ENCODE peak calls at places on chromosomes 2 and 18, in five cellular contexts. H is body of pancreas, I is A549, A is esophagus squamous epithelium, J is AG10803. X is an unnamed sample.

GRCh38 chr2:134838143-134838620 is at the start of gene ACMSD:
- DNase-seq in H (no peak), I (no peak), A (no peak), J (no peak), X (no peak)

GRCh38 chr2:159202568-159203071 is 83.9 kb downstream of the WDSUB1 start:
- DNase-seq in H (peak; percentile 84), I (peak; percentile 24), A (no peak), J (peak; percentile 100), X (no peak)

GRCh38 chr2:164044637-164045036 is 308.8 kb upstream of the FIGN start:
- DNase-seq in H (no peak), I (no peak), A (no peak), J (no peak), X (no peak)

GRCh38 chr2:161870531-161870930 is 203.5 kb downstream of the DPP4 start:
- DNase-seq in H (no peak), I (no peak), A (no peak), J (no peak), X (no peak)

GRCh38 chr18:62564044-62564443 is 41.2 kb downstream of the ZCCHC2 start:
- DNase-seq in H (no peak), I (no peak), A (no peak), J (no peak), X (no peak)

GRCh38 chr2:133821107-133821760 is 253.0 kb upstream of the NCKAP5 start:
- DNase-seq in H (no peak), I (no peak), A (no peak), J (peak; percentile 52), X (no peak)

GRCh38 chr18:79936641-79937040 is 14.8 kb downstream of the SLC66A2 start:
- DNase-seq in H (no peak), I (no peak), A (no peak), J (no peak), X (no peak)

GRCh38 chr2:127563458-127564428 is 28.3 kb downstream of the MYO7B start:
- DNase-seq in H (no peak), I (no peak), A (no peak), J (no peak), X (no peak)

GRCh38 chr18:32956591-32957310 is 183.9 kb upstream of the KLHL14 start:
- DNase-seq in H (peak; percentile 10), I (no peak), A (no peak), J (peak; percentile 7), X (no peak)

GRCh38 chr2:121197369-121198091 is 87.5 kb downstream of the TFCP2L1 start:
- DNase-seq in H (peak; percentile 74), I (peak; percentile 23), A (peak; percentile 6), J (peak; percentile 72), X (no peak)

GRCh38 chr2:233129351-233129978 is 69.3 kb downstream of the INPP5D start:
- DNase-seq in H (no peak), I (no peak), A (no peak), J (no peak), X (peak; percentile 41)

GRCh38 chr2:69770193-69770702 is 28.3 kb downstream of the ANXA4 start:
- DNase-seq in H (peak; percentile 27), I (peak; percentile 77), A (no peak), J (peak; percentile 85), X (no peak)

GRCh38 chr2:225581906-225582305 is 182.4 kb downstream of the NYAP2 start:
- DNase-seq in H (no peak), I (no peak), A (no peak), J (no peak), X (no peak)

GRCh38 chr2:10935953-10936942 is 24.5 kb downstream of the KCNF1 start:
- DNase-seq in H (peak; percentile 25), I (peak; percentile 99), A (no peak), J (peak; percentile 93), X (peak; percentile 40)

GRCh38 chr2:54979645-54980044 is 70.6 kb downstream of the RTN4 start:
- DNase-seq in H (peak; percentile 91), I (no peak), A (no peak), J (peak; percentile 49), X (no peak)

GRCh38 chr2:231600619-231601355 is 8.1 kb downstream of the TEX44 start:
- DNase-seq in H (no peak), I (no peak), A (no peak), J (no peak), X (no peak)

GRCh38 chr2:218983263-218983970 is 1.6 kb downstream of the FEV start:
- DNase-seq in H (no peak), I (no peak), A (no peak), J (no peak), X (no peak)

GRCh38 chr2:9779572-9780264 is 63.6 kb upstream of the TAF1B start:
- DNase-seq in H (no peak), I (no peak), A (no peak), J (no peak), X (no peak)

GRCh38 chr18:58512161-58512581 is 116.7 kb downstream of the ALPK2 start:
- DNase-seq in H (no peak), I (no peak), A (no peak), J (no peak), X (no peak)

GRCh38 chr18:10249270-10249669 is 205.2 kb upstream of the APCDD1 start:
- DNase-seq in H (no peak), I (peak; percentile 5), A (no peak), J (no peak), X (no peak)
- TF ChIP-seq CTCF in H (no peak), I (no peak), A (no peak), J (no peak), X (no peak)

GRCh38 chr2:115163572-115163971 is 721.1 kb downstream of the DPP10 start:
- DNase-seq in H (no peak), I (no peak), A (no peak), J (no peak), X (no peak)

GRCh38 chr2:115162454-115163293 is 720.2 kb downstream of the DPP10 start:
- DNase-seq in H (no peak), I (no peak), A (no peak), J (no peak), X (peak; percentile 13)

GRCh38 chr2:115161531-115162453 is 719.4 kb downstream of the DPP10 start:
- DNase-seq in H (peak; percentile 77), I (no peak), A (no peak), J (no peak), X (peak; percentile 39)

GRCh38 chr2:115168457-115168856 is 726.0 kb downstream of the DPP10 start:
- DNase-seq in H (no peak), I (no peak), A (no peak), J (no peak), X (no peak)

DNA sequence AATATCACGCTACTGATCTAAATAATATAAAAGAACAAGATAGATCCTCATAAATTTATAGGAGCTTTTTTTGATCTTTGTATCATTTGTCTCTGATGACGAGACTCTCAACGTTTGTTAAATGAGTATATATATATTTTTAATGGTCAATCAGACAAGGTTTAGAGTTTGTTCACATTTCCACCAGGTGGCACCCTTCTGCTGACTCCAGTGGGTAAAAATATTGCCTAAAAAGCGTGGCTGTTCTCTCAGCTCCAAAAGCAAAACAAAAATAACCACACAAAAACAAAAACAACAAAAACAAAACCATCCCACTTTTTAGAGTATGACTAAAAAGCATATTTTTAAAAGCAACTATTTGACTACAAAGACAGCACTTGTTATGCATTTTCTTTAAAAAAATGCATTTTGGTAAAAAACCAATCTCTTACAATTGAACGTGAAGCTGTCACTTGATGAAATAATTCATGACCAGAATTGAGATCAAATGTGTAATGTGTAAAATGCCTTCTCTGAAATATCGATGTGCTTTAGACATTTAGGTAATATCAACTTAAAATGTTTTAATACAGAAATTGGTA is 723.2 kb downstream of the DPP10 start:
- DNase-seq in H (peak; percentile 64), I (peak; percentile 36), A (no peak), J (peak; percentile 33), X (peak; percentile 26)
- TF ChIP-seq CTCF in H (peak; percentile 58), I (peak; percentile 60), A (peak; percentile 48), J (peak; percentile 59), X (peak; percentile 71)

DNA sequence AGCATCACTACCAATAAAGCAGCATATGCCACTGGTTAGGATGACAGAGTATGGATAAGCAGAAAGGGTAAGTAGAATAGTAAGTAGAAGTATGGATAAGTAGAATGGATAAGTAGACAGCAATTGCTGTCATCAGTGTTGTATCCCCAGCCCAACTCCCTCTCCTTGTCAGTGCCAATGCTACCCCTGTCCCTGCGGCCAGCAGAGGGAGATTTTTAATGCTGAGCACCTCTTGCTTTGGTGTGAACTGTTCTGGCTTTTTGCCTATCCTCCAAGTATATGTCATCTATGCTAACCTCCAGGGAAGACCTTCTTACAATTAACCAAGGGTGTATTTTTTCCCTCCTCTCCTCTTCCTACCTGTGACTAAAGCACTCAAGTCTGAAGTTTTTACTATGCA is 136.7 kb upstream of the SPHKAP start:
- DNase-seq in H (peak; percentile 63), I (peak; percentile 40), A (no peak), J (peak; percentile 17), X (peak; percentile 64)
- TF ChIP-seq CTCF in H (peak; percentile 50), I (peak; percentile 34), A (no peak), J (peak; percentile 48), X (peak; percentile 70)

DNA sequence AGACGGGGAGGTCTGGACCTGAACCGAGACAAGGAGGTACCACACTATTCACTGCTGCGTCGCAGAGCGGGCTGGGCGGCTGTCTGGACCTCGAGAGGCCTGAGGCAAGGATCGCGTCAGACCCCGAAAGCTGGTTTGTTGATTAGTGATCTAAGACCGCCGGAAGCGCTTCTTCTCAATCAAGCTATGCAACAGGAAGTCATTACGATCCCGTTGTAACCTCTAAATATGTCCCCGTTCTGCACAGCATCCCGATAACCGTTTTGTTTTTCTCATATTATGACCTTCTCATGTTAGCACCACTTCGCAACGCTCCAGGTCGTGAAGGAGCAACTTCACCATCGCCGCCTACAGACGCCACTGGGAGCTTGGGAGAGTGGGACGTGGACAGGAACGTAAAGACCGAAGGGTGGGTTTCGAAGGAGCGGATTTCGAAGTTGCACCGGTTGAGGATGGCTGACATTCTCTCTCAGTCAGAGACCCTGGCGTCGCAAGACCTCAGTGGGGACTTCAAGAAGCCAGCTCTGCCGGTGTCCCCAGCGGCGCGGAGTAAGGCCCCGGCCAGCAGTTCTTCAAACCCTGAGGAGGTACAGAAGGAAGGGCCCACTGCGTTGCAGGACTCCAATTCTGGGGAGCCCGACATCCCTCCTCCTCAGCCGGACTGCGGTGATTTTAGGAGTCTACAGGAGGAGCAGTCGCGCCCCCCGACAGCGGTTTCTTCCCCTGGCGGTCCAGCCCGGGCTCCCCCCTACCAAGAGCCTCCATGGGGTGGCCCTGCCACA is at the start of the genes SLC4A1AP and SUPT7L:
- DNase-seq in H (peak; percentile 76), I (peak; percentile 93), A (peak; percentile 25), J (peak; percentile 88), X (peak; percentile 66)
- TF ChIP-seq CTCF in H (no peak), I (peak; percentile 4), A (no peak), J (peak; percentile 10), X (no peak)

X was measured in endothelial cell.